ENCODE peak calls at places on chromosomes 13 and 19, in eight cellular contexts. One of them, this sample, is unnamed.

GRCh38 chr13:32021785-32022184 is 9.8 kb upstream of the FRY start:
- DNase-seq in heart right ventricle: no peak
- DNase-seq in WTC11: no peak
- DNase-seq in fibroblast of lung: no peak
- DNase-seq in tibial nerve: no peak
- DNase-seq in pancreas: no peak
- DNase-seq in neural crest cell: no peak
- DNase-seq in transverse colon: no peak
- DNase-seq in this sample: no peak

GRCh38 chr19:16449330-16449961 is 22.3 kb downstream of the EPS15L1 start:
- DNase-seq in transverse colon: no peak
- DNase-seq in tibial nerve: no peak
- DNase-seq in fibroblast of lung: peak
- DNase-seq in WTC11: no peak
- DNase-seq in pancreas: no peak
- DNase-seq in heart right ventricle: no peak
- DNase-seq in neural crest cell: no peak
- DNase-seq in this sample: no peak

GRCh38 chr13:101570410-101570809 is 117.9 kb downstream of the ITGBL1 start:
- DNase-seq in pancreas: no peak
- DNase-seq in heart right ventricle: no peak
- DNase-seq in fibroblast of lung: peak
- DNase-seq in transverse colon: no peak
- DNase-seq in WTC11: no peak
- DNase-seq in neural crest cell: no peak
- DNase-seq in tibial nerve: no peak
- DNase-seq in this sample: no peak

GRCh38 chr13:20128459-20128927 is 32.4 kb downstream of the GJA3 start:
- DNase-seq in transverse colon: peak
- DNase-seq in heart right ventricle: no peak
- DNase-seq in pancreas: peak
- DNase-seq in tibial nerve: no peak
- DNase-seq in WTC11: peak
- DNase-seq in neural crest cell: no peak
- DNase-seq in fibroblast of lung: no peak
- DNase-seq in this sample: no peak

GRCh38 chr13:39712626-39713025 is 57.2 kb downstream of the COG6 start:
- DNase-seq in pancreas: no peak
- DNase-seq in fibroblast of lung: no peak
- DNase-seq in neural crest cell: no peak
- DNase-seq in transverse colon: no peak
- DNase-seq in tibial nerve: no peak
- DNase-seq in WTC11: no peak
- DNase-seq in heart right ventricle: no peak
- DNase-seq in this sample: no peak

GRCh38 chr19:18167975-18168645 is 5.5 kb upstream of the IFI30 start:
- DNase-seq in tibial nerve: no peak
- DNase-seq in pancreas: no peak
- DNase-seq in fibroblast of lung: no peak
- DNase-seq in neural crest cell: peak
- DNase-seq in WTC11: peak
- DNase-seq in heart right ventricle: peak
- DNase-seq in transverse colon: peak
- DNase-seq in this sample: no peak

GRCh38 chr19:44878119-44878865 is 12.8 kb upstream of the TOMM40 start:
- DNase-seq in heart right ventricle: no peak
- DNase-seq in neural crest cell: no peak
- DNase-seq in transverse colon: no peak
- DNase-seq in tibial nerve: no peak
- DNase-seq in WTC11: no peak
- DNase-seq in fibroblast of lung: no peak
- DNase-seq in pancreas: no peak
- DNase-seq in this sample: no peak

GRCh38 chr13:24130134-24130792 is 30.3 kb upstream of the SPATA13 start:
- DNase-seq in pancreas: no peak
- DNase-seq in transverse colon: no peak
- DNase-seq in WTC11: no peak
- DNase-seq in tibial nerve: no peak
- DNase-seq in fibroblast of lung: peak
- DNase-seq in neural crest cell: no peak
- DNase-seq in heart right ventricle: no peak
- DNase-seq in this sample: no peak

GRCh38 chr19:4592445-4592844 is 33.0 kb upstream of the SEMA6B start:
- DNase-seq in tibial nerve: no peak
- DNase-seq in heart right ventricle: no peak
- DNase-seq in neural crest cell: no peak
- DNase-seq in pancreas: no peak
- DNase-seq in transverse colon: no peak
- DNase-seq in fibroblast of lung: no peak
- DNase-seq in WTC11: no peak
- DNase-seq in this sample: no peak

GRCh38 chr13:30810261-30810701 is 74.9 kb downstream of the ALOX5AP start:
- DNase-seq in WTC11: no peak
- DNase-seq in pancreas: peak
- DNase-seq in fibroblast of lung: no peak
- DNase-seq in tibial nerve: no peak
- DNase-seq in transverse colon: no peak
- DNase-seq in neural crest cell: no peak
- DNase-seq in heart right ventricle: no peak
- DNase-seq in this sample: no peak

GRCh38 chr13:50156140-50156539 is 140.9 kb downstream of the KCNRG start:
- DNase-seq in fibroblast of lung: peak
- DNase-seq in pancreas: no peak
- DNase-seq in heart right ventricle: no peak
- DNase-seq in neural crest cell: no peak
- DNase-seq in transverse colon: no peak
- DNase-seq in WTC11: no peak
- DNase-seq in tibial nerve: no peak
- DNase-seq in this sample: no peak

GRCh38 chr13:23797276-23797903 is 91.8 kb downstream of the MIPEP start:
- DNase-seq in heart right ventricle: no peak
- DNase-seq in fibroblast of lung: no peak
- DNase-seq in transverse colon: no peak
- DNase-seq in WTC11: no peak
- DNase-seq in tibial nerve: no peak
- DNase-seq in neural crest cell: no peak
- DNase-seq in pancreas: no peak
- DNase-seq in this sample: no peak

GRCh38 chr13:110102053-110102452 is 204.9 kb downstream of the COL4A1 start:
- DNase-seq in tibial nerve: no peak
- DNase-seq in heart right ventricle: no peak
- DNase-seq in pancreas: no peak
- DNase-seq in fibroblast of lung: no peak
- DNase-seq in transverse colon: no peak
- DNase-seq in neural crest cell: no peak
- DNase-seq in WTC11: no peak
- DNase-seq in this sample: no peak

GRCh38 chr13:60012503-60012902 is 151.2 kb downstream of the DIAPH3 start:
- DNase-seq in fibroblast of lung: no peak
- DNase-seq in heart right ventricle: no peak
- DNase-seq in WTC11: no peak
- DNase-seq in neural crest cell: no peak
- DNase-seq in tibial nerve: no peak
- DNase-seq in transverse colon: peak
- DNase-seq in pancreas: peak
- DNase-seq in this sample: no peak

GRCh38 chr13:21475115-21475514 is 16.0 kb upstream of the ZDHHC20 start:
- DNase-seq in tibial nerve: no peak
- DNase-seq in transverse colon: no peak
- DNase-seq in WTC11: no peak
- DNase-seq in pancreas: no peak
- DNase-seq in fibroblast of lung: no peak
- DNase-seq in heart right ventricle: no peak
- DNase-seq in neural crest cell: no peak
- DNase-seq in this sample: no peak

GRCh38 chr19:43752287-43752875 is 2.4 kb downstream of the SMG9 start:
- DNase-seq in tibial nerve: no peak
- DNase-seq in neural crest cell: no peak
- DNase-seq in pancreas: no peak
- DNase-seq in transverse colon: no peak
- DNase-seq in WTC11: no peak
- DNase-seq in heart right ventricle: no peak
- DNase-seq in fibroblast of lung: no peak
- DNase-seq in this sample: no peak

GRCh38 chr19:23116802-23117571 is at the start of gene ZNF730:
- DNase-seq in pancreas: no peak
- DNase-seq in transverse colon: peak
- DNase-seq in heart right ventricle: peak
- DNase-seq in fibroblast of lung: peak
- DNase-seq in WTC11: peak
- DNase-seq in tibial nerve: no peak
- DNase-seq in neural crest cell: peak
- DNase-seq in this sample: peak

GRCh38 chr19:3532154-3533019 is 6.6 kb upstream of the TEKTIP1 start:
- DNase-seq in tibial nerve: no peak
- DNase-seq in pancreas: no peak
- DNase-seq in heart right ventricle: no peak
- DNase-seq in fibroblast of lung: no peak
- DNase-seq in transverse colon: no peak
- DNase-seq in neural crest cell: no peak
- DNase-seq in WTC11: no peak
- DNase-seq in this sample: no peak

GRCh38 chr19:3533020-3533408 is 6.0 kb upstream of the TEKTIP1 start:
- DNase-seq in pancreas: no peak
- DNase-seq in WTC11: no peak
- DNase-seq in neural crest cell: no peak
- DNase-seq in tibial nerve: no peak
- DNase-seq in fibroblast of lung: no peak
- DNase-seq in transverse colon: no peak
- DNase-seq in heart right ventricle: no peak
- DNase-seq in this sample: no peak

GRCh38 chr19:3530389-3530788 is 8.6 kb upstream of the TEKTIP1 start:
- DNase-seq in fibroblast of lung: no peak
- DNase-seq in heart right ventricle: no peak
- DNase-seq in tibial nerve: no peak
- DNase-seq in neural crest cell: no peak
- DNase-seq in WTC11: no peak
- DNase-seq in transverse colon: no peak
- DNase-seq in pancreas: no peak
- DNase-seq in this sample: no peak

GRCh38 chr19:3533563-3534216 is 5.3 kb upstream of the TEKTIP1 start:
- DNase-seq in heart right ventricle: no peak
- DNase-seq in WTC11: no peak
- DNase-seq in transverse colon: no peak
- DNase-seq in neural crest cell: no peak
- DNase-seq in tibial nerve: no peak
- DNase-seq in fibroblast of lung: no peak
- DNase-seq in pancreas: no peak
- DNase-seq in this sample: no peak

GRCh38 chr19:3531716-3532115 is 7.3 kb upstream of the TEKTIP1 start:
- DNase-seq in heart right ventricle: no peak
- DNase-seq in pancreas: no peak
- DNase-seq in transverse colon: no peak
- DNase-seq in fibroblast of lung: no peak
- DNase-seq in WTC11: no peak
- DNase-seq in tibial nerve: no peak
- DNase-seq in neural crest cell: no peak
- DNase-seq in this sample: no peak
- TF ChIP-seq CTCF in heart right ventricle: no peak
- TF ChIP-seq CTCF in pancreas: no peak
- TF ChIP-seq CTCF in transverse colon: no peak
- TF ChIP-seq CTCF in fibroblast of lung: no peak
- TF ChIP-seq CTCF in WTC11: no peak
- TF ChIP-seq CTCF in tibial nerve: no peak
- TF ChIP-seq CTCF in neural crest cell: no peak
- TF ChIP-seq CTCF in this sample: no peak

GRCh38 chr19:37309834-37310575 is 60.9 kb upstream of the ZNF527 start:
- DNase-seq in neural crest cell: no peak
- DNase-seq in tibial nerve: no peak
- DNase-seq in WTC11: no peak
- DNase-seq in transverse colon: no peak
- DNase-seq in fibroblast of lung: no peak
- DNase-seq in pancreas: no peak
- DNase-seq in heart right ventricle: no peak
- DNase-seq in this sample: no peak
- TF ChIP-seq CTCF in neural crest cell: peak
- TF ChIP-seq CTCF in tibial nerve: no peak
- TF ChIP-seq CTCF in WTC11: peak
- TF ChIP-seq CTCF in transverse colon: no peak
- TF ChIP-seq CTCF in fibroblast of lung: no peak
- TF ChIP-seq CTCF in pancreas: no peak
- TF ChIP-seq CTCF in heart right ventricle: no peak
- TF ChIP-seq CTCF in this sample: no peak

GRCh38 chr13:87998081-87998480 is 326.9 kb downstream of the SLITRK5 start:
- DNase-seq in tibial nerve: no peak
- DNase-seq in fibroblast of lung: no peak
- DNase-seq in neural crest cell: no peak
- DNase-seq in heart right ventricle: no peak
- DNase-seq in transverse colon: no peak
- DNase-seq in pancreas: no peak
- DNase-seq in WTC11: no peak
- DNase-seq in this sample: no peak

GRCh38 chr13:88000787-88001186 is 329.6 kb downstream of the SLITRK5 start:
- DNase-seq in pancreas: no peak
- DNase-seq in neural crest cell: no peak
- DNase-seq in WTC11: no peak
- DNase-seq in tibial nerve: no peak
- DNase-seq in fibroblast of lung: no peak
- DNase-seq in transverse colon: no peak
- DNase-seq in heart right ventricle: no peak
- DNase-seq in this sample: no peak

GRCh38 chr13:87999141-87999765 is 328.1 kb downstream of the SLITRK5 start:
- DNase-seq in neural crest cell: no peak
- DNase-seq in heart right ventricle: no peak
- DNase-seq in tibial nerve: no peak
- DNase-seq in fibroblast of lung: peak
- DNase-seq in WTC11: no peak
- DNase-seq in transverse colon: no peak
- DNase-seq in pancreas: no peak
- DNase-seq in this sample: no peak

GRCh38 chr13:88000239-88000638 is 329.1 kb downstream of the SLITRK5 start:
- DNase-seq in WTC11: no peak
- DNase-seq in pancreas: no peak
- DNase-seq in fibroblast of lung: peak
- DNase-seq in transverse colon: no peak
- DNase-seq in heart right ventricle: no peak
- DNase-seq in neural crest cell: no peak
- DNase-seq in tibial nerve: no peak
- DNase-seq in this sample: no peak

DNA sequence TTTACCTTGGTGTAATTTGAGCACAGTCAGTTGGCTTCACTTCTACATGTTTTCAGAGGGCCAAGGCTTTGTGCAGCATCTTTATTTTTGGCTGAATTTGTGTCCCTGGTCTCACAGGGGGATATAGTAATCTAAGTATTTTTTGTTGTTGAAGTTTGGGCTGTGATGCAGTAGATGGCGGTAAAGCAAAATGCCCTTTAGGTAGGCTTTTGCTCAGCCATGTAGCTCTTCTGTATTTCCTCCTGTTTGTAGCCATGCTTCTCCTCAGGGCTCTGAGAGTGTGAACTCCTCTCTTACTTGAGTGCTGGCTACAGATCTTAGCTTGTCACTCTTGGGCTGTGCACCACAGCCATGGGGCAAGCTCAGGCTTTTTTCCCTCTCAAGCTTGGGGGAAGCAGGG is 328.6 kb downstream of the SLITRK5 start:
- DNase-seq in WTC11: no peak
- DNase-seq in tibial nerve: no peak
- DNase-seq in heart right ventricle: no peak
- DNase-seq in fibroblast of lung: no peak
- DNase-seq in neural crest cell: no peak
- DNase-seq in pancreas: no peak
- DNase-seq in transverse colon: no peak
- DNase-seq in this sample: no peak
- TF ChIP-seq CTCF in WTC11: no peak
- TF ChIP-seq CTCF in tibial nerve: no peak
- TF ChIP-seq CTCF in heart right ventricle: no peak
- TF ChIP-seq CTCF in fibroblast of lung: peak
- TF ChIP-seq CTCF in neural crest cell: no peak
- TF ChIP-seq CTCF in pancreas: no peak
- TF ChIP-seq CTCF in transverse colon: no peak
- TF ChIP-seq CTCF in this sample: peak

GRCh38 chr13:40765602-40766001 is 5.4 kb downstream of the MRPS31 start:
- DNase-seq in tibial nerve: no peak
- DNase-seq in WTC11: no peak
- DNase-seq in transverse colon: no peak
- DNase-seq in pancreas: no peak
- DNase-seq in neural crest cell: no peak
- DNase-seq in fibroblast of lung: no peak
- DNase-seq in heart right ventricle: no peak
- DNase-seq in this sample: no peak
- TF ChIP-seq CTCF in tibial nerve: no peak
- TF ChIP-seq CTCF in WTC11: no peak
- TF ChIP-seq CTCF in transverse colon: no peak
- TF ChIP-seq CTCF in pancreas: no peak
- TF ChIP-seq CTCF in neural crest cell: no peak
- TF ChIP-seq CTCF in fibroblast of lung: no peak
- TF ChIP-seq CTCF in heart right ventricle: no peak
- TF ChIP-seq CTCF in this sample: no peak